ENCODE peak calls at places on chromosomes 4 and X, in eight cellular contexts. I is HCT116, L is adrenal gland, J is IMR-90, X is breast epithelium, M is uterus, H is thyroid gland, G is ovary. O is an unnamed sample.

GRCh38 chr4:53923921-53924320 is 140.5 kb downstream of the CHIC2 start:
- DNase-seq in I (no peak), L (no peak), J (no peak), X (no peak), M (no peak), H (no peak), G (no peak), O (no peak)

GRCh38 chrX:48703642-48704481 is 7.3 kb downstream of the SUV39H1 start:
- DNase-seq in I (no peak), L (no peak), J (peak), X (peak), M (no peak), H (no peak), G (no peak), O (no peak)

GRCh38 chrX:153780678-153781427 is at the start of gene SRPK3:
- DNase-seq in I (no peak), L (peak), J (no peak), X (no peak), M (no peak), H (no peak), G (no peak), O (no peak)

GRCh38 chrX:38260231-38260630 is 39.6 kb upstream of the SRPX start:
- DNase-seq in I (peak), L (no peak), J (peak), X (no peak), M (no peak), H (no peak), G (no peak), O (no peak)

GRCh38 chrX:37378399-37378798 is 29.2 kb downstream of the PRRG1 start:
- DNase-seq in I (no peak), L (no peak), J (peak), X (no peak), M (no peak), H (no peak), G (no peak), O (no peak)

GRCh38 chrX:153226344-153227190 is 47.5 kb downstream of the MAGEA1 start:
- DNase-seq in I (peak), L (no peak), J (peak), X (no peak), M (peak), H (peak), G (peak), O (peak)

GRCh38 chrX:125101971-125102750 is 217.5 kb upstream of the TEX13C start:
- DNase-seq in I (no peak), L (no peak), J (no peak), X (no peak), M (no peak), H (peak), G (no peak), O (no peak)

GRCh38 chr4:181147421-181147951 is 1095.7 kb upstream of the TENM3 start:
- DNase-seq in I (no peak), L (no peak), J (no peak), X (no peak), M (no peak), H (no peak), G (no peak), O (no peak)

GRCh38 chr4:75781328-75781727 is 57.0 kb downstream of the USO1 start:
- DNase-seq in I (no peak), L (no peak), J (peak), X (no peak), M (no peak), H (no peak), G (no peak), O (no peak)

GRCh38 chrX:437636-438390 is 51.1 kb upstream of the PPP2R3B start:
- DNase-seq in I (no peak), L (no peak), J (no peak), X (no peak), M (no peak), H (no peak), G (no peak), O (no peak)

GRCh38 chr4:153790962-153791551 is 2.2 kb upstream of the SFRP2 start:
- DNase-seq in I (no peak), L (no peak), J (no peak), X (no peak), M (no peak), H (peak), G (no peak), O (no peak)

GRCh38 chrX:153766871-153767673 is 3.0 kb downstream of the PLXNB3 start:
- DNase-seq in I (no peak), L (peak), J (no peak), X (no peak), M (peak), H (no peak), G (peak), O (no peak)

GRCh38 chr4:184262901-184263300 is 45.2 kb upstream of the ENPP6 start:
- DNase-seq in I (no peak), L (peak), J (peak), X (no peak), M (no peak), H (no peak), G (no peak), O (no peak)

GRCh38 chrX:100731441-100732281 is at the start of gene SYTL4:
- DNase-seq in I (peak), L (no peak), J (no peak), X (no peak), M (peak), H (peak), G (peak), O (peak)

GRCh38 chrX:132401935-132402334 is 86.9 kb downstream of the MBNL3 start:
- DNase-seq in I (no peak), L (no peak), J (peak), X (peak), M (no peak), H (no peak), G (no peak), O (no peak)

GRCh38 chrX:135345328-135345645 is 36.0 kb downstream of the ETDC start:
- DNase-seq in I (no peak), L (peak), J (peak), X (no peak), M (peak), H (peak), G (peak), O (no peak)

GRCh38 chr4:788636-789297 is 37.2 kb downstream of the CPLX1 start:
- DNase-seq in I (no peak), L (peak), J (no peak), X (no peak), M (no peak), H (no peak), G (peak), O (no peak)

GRCh38 chr4:166282081-166282770 is 409.2 kb downstream of the TLL1 start:
- DNase-seq in I (no peak), L (no peak), J (no peak), X (no peak), M (no peak), H (no peak), G (no peak), O (no peak)

GRCh38 chr4:30776921-30777415 is 56.8 kb downstream of the PCDH7 start:
- DNase-seq in I (no peak), L (no peak), J (no peak), X (no peak), M (no peak), H (no peak), G (no peak), O (no peak)

DNA sequence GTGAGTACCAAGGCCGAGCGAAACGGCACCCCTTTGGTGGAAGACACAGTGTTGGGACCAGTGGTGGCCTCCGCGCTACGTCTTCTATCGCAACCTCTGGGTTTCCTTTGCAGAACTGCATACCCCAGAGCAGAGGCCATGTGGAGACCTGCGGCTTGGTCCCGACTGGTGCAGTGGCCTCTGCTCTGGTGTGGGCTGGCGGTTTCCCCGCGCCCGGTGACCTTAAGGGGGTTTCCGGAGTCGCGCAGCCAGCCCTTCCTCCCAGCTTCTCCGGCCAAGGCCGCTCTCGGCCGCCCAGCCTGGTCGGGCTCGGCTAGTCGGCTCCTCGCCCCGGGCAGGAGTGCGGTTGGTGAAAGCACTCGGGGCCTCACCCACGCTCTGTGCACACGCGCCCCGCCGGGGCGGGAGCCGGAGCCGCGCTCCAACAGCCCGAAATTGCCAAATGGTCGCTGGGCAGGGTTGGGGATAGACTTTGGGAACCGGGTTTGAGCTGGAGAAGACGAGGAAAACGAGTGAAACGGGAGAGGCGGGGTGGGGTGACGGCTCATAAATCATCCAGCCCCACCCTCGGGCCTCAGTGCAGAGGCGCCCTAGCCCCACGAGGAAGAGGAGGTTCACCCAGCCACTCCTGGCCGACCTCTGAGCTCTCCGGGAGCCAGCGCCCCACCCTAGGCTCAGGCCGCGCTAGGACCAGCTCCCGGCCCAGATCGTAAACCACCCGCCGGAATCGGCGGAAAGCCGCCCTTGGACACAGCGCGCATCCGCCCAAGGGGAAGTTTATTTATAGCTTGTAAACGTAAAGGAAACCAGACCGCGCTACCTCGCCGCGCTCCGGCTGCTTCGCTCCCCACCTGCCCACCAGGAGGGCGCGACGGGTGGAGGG is 84.7 kb downstream of the BCOR start:
- DNase-seq in I (no peak), L (peak), J (peak), X (peak), M (peak), H (peak), G (peak), O (peak)
- TF ChIP-seq POLR2A in I (no peak), L (peak), J (no peak), X (no peak), M (no peak), H (no peak), G (no peak), O (no peak)

GRCh38 chrX:103626855-103627254 is 1.9 kb upstream of the TCEAL1 start:
- DNase-seq in I (no peak), L (no peak), J (peak), X (no peak), M (no peak), H (no peak), G (no peak), O (no peak)

GRCh38 chrX:103631145-103631544 is 2.4 kb downstream of the TCEAL1 start:
- DNase-seq in I (no peak), L (no peak), J (no peak), X (no peak), M (peak), H (no peak), G (peak), O (no peak)

GRCh38 chrX:103629295-103630170 is 758 bp downstream of the TCEAL1 start:
- DNase-seq in I (no peak), L (peak), J (peak), X (peak), M (peak), H (peak), G (peak), O (no peak)

GRCh38 chrX:103630171-103630511 is 1.4 kb downstream of the TCEAL1 start:
- DNase-seq in I (no peak), L (no peak), J (no peak), X (no peak), M (no peak), H (no peak), G (no peak), O (no peak)

DNA sequence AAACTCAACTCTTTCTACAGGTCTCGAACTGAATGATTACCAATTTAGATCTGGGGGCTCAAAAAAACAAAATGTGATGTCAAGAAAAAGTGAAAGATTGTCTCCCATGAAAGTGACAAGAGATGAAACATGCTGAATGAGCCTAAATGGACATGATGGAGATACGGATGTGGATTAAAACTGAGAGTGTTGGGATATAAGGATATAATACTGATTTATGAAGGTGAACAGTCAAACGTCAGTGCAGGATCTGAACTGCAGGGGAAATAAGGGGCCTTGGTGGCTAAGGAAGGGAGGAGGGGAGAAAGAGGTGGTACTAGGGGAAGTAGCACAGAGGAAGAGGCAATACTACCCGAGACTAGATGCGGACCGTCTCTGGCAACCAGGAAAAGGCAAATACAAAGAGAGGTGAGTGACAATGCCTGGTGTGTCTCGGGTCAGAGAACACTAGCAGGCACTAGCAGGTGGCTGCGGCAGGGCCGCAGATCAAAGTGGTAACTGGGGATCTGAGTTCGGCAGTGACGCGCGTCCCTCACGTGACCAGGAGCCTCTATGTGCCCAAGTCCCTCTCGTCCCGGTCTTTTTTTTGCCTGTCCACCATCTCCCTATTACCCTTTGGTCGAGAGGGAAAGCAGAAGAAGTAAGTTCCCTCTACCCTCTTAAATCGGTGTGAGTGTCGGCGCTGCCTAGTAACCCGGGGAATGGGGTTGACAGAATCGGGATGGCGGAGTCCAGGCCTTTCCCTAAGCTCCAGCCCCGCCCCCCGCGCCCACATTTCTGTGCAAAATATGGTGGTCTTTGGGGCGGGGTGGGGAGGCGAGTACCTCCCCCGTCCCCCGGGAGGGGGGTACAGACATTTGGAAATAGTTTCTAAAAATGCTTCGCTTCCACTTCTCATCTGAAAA is at the start of gene TCEAL1:
- DNase-seq in I (no peak), L (peak), J (peak), X (peak), M (peak), H (peak), G (peak), O (no peak)
- TF ChIP-seq POLR2A in I (no peak), L (peak), J (no peak), X (no peak), M (peak), H (no peak), G (peak), O (no peak)

DNA sequence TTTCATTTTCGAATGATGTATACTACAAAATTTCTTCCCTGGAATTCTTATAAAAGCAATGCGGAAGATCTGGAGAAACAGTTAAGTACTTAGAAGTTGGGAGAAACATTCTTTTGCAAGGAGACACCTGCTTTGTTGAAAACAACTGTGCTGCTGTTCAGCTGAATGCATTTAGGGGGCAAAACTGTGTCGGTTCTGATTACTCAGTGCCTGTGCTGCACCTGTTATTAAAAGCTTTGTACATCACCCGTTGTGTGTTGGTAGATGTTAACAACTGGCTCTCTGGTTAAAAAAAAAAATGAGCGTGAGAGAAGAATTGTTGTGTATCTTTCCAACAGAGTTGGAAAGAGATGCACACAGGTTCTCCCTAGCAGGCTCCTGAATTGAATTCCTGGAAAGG is 184.1 kb upstream of the HHIP start:
- DNase-seq in I (no peak), L (no peak), J (no peak), X (no peak), M (no peak), H (no peak), G (no peak), O (no peak)
- TF ChIP-seq POLR2A in I (no peak), L (no peak), J (no peak), X (no peak), M (no peak), H (no peak), G (no peak), O (no peak)

DNA sequence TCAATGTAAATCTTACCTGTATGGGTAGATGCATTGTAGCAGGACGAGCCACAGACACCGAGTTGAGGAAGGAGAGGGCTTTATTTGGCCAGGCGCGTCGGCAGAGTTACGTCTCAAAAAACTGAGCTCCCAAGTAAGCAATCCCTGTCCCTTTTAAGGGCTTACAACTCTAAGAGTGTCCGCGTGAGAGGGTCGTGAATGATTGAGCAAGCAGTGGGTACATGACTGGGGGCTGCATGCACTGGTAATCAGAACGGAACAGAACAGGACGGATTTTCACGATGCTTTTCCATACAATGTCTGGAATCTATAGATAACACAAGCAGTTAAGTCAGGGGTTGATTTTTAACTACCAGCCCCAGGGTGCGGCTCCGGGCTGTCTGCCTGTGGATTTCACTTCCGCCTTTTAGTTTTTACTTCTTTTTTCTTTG is 524.9 kb upstream of the HTR2C start:
- DNase-seq in I (no peak), L (no peak), J (no peak), X (no peak), M (no peak), H (no peak), G (no peak), O (no peak)
- TF ChIP-seq POLR2A in I (no peak), L (no peak), J (no peak), X (no peak), M (no peak), H (no peak), G (no peak), O (no peak)

GRCh38 chr4:6916069-6916586 is 6.5 kb downstream of the TBC1D14 start:
- DNase-seq in I (no peak), L (no peak), J (no peak), X (no peak), M (no peak), H (no peak), G (no peak), O (no peak)
- TF ChIP-seq POLR2A in I (no peak), L (no peak), J (no peak), X (no peak), M (no peak), H (no peak), G (no peak), O (no peak)

DNA sequence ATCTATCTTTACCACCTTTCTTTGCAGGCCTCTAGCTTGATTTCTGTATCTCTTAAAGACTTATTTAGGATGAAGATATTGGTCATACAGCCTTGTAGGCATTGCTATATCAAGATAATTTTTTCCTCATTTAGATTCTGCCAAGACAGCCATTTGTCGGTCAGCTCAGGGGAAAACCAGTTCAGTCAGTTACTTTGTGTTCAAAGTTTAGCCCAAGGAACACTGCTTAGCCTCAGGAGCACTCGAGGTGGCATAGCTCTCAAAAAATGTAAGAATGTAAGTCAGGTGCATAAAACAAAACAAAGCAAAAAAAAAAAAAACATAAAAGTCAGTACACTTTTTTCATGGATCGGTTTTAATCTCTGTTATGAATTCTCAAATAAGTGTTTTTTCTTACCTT is 43.4 kb downstream of the NRK start:
- DNase-seq in I (no peak), L (no peak), J (no peak), X (no peak), M (no peak), H (peak), G (no peak), O (no peak)
- TF ChIP-seq POLR2A in I (no peak), L (no peak), J (no peak), X (no peak), M (no peak), H (no peak), G (no peak), O (no peak)

O was measured in H54.